ENCODE peak calls at places on chromosomes 1 and 21, in four cellular contexts. W, V, H and R are unnamed samples.

GRCh38 chr1:154431586-154432373 is 26.6 kb downstream of the IL6R start:
- DNase-seq in V (no peak), W (no peak), H (peak; percentile 55), R (peak; percentile 64)

GRCh38 chr1:76138217-76138616 is 63.7 kb downstream of the ST6GALNAC3 start:
- DNase-seq in V (no peak), W (no peak), H (no peak), R (peak; percentile 60)

GRCh38 chr21:34630536-34631143 is 15.7 kb upstream of the RCAN1 start:
- DNase-seq in V (no peak), W (peak; percentile 63), H (no peak), R (no peak)

GRCh38 chr1:225567789-225568188 is 85.1 kb downstream of the ENAH start:
- DNase-seq in W (no peak), V (no peak), H (no peak), R (no peak)

GRCh38 chr1:100626397-100626796 is 88.5 kb downstream of the GPR88 start:
- DNase-seq in V (no peak), H (no peak), W (no peak), R (no peak)

GRCh38 chr1:202283379-202283844 is 58.3 kb downstream of the UBE2T start:
- DNase-seq in W (peak; percentile 80), V (no peak), H (no peak), R (no peak)

GRCh38 chr21:45641480-45642035 is 2.0 kb upstream of the PCBP3 start:
- DNase-seq in W (no peak), V (no peak), H (no peak), R (peak; percentile 53)

GRCh38 chr1:110607663-110608230 is 1.6 kb upstream of the KCNA2 start:
- DNase-seq in W (peak; percentile 29), H (no peak), V (no peak), R (no peak)

GRCh38 chr1:192884241-192884640 is 75.4 kb downstream of the RGS2 start:
- DNase-seq in V (no peak), W (no peak), H (no peak), R (no peak)

GRCh38 chr1:207025144-207025880 is 7.2 kb downstream of the C1orf116 start:
- DNase-seq in V (no peak), H (no peak), W (no peak), R (no peak)

GRCh38 chr1:175072131-175072941 is 4.7 kb downstream of the TNN start:
- DNase-seq in W (peak; percentile 33), V (no peak), H (peak; percentile 10), R (peak; percentile 42)

GRCh38 chr1:221708076-221708571 is 33.8 kb downstream of the DUSP10 start:
- DNase-seq in H (peak; percentile 36), W (peak; percentile 6), V (no peak), R (no peak)

GRCh38 chr1:115429242-115429641 is 91.2 kb upstream of the NGF start:
- DNase-seq in H (no peak), W (no peak), V (no peak), R (no peak)

GRCh38 chr1:88291902-88292301 is 392.2 kb upstream of the PKN2 start:
- DNase-seq in H (no peak), W (no peak), V (no peak), R (no peak)